ENCODE peak calls at places on chromosomes 3 and 15, in eight cellular contexts. V is colonic mucosa, R is heart right ventricle, T is psoas muscle, W is AG04450, F is SK-N-SH, I is foreskin keratinocyte, B is left ventricle myocardium inferior. Q is an unnamed sample. For H3K27me3, the result is how much of the 10 kb centered on the place peaks cover.

GRCh38 chr3:125045194-125045593 is 10.6 kb downstream of the HEG1 start:
- DNase-seq in F (no peak), V (no peak), W (no peak), B (no peak), R (no peak), T (no peak), I (no peak), Q (no peak)

GRCh38 chr3:38824349-38824748 is 8.3 kb upstream of the SCN10A start:
- DNase-seq in R (no peak), F (no peak), B (no peak), T (no peak), I (no peak), V (no peak), W (no peak), Q (no peak)

GRCh38 chr3:15346516-15346915 is 14.1 kb upstream of the SH3BP5 start:
- DNase-seq in F (no peak), V (no peak), R (no peak), T (no peak), W (no peak), I (no peak), B (no peak), Q (no peak)

GRCh38 chr3:78918361-78919020 is 849.3 kb downstream of the ROBO1 start:
- DNase-seq in T (no peak), V (no peak), F (no peak), B (no peak), W (no peak), I (no peak), R (no peak), Q (no peak)

GRCh38 chr15:82127581-82127980 is 81.8 kb upstream of the MEX3B start:
- DNase-seq in B (no peak), I (no peak), W (no peak), T (no peak), F (no peak), V (no peak), R (no peak), Q (no peak)

GRCh38 chr15:85580914-85581313 is 200.5 kb downstream of the AKAP13 start:
- DNase-seq in B (no peak), F (no peak), I (no peak), T (no peak), V (peak), R (peak), W (no peak), Q (no peak)

GRCh38 chr3:8420613-8421012 is 81.0 kb upstream of the LMCD1 start:
- DNase-seq in F (no peak), V (no peak), I (no peak), B (no peak), W (no peak), T (no peak), R (no peak), Q (no peak)

GRCh38 chr15:73389971-73390544 is 21.3 kb upstream of the HCN4 start:
- DNase-seq in V (peak), W (no peak), B (no peak), F (no peak), T (no peak), R (no peak), I (no peak), Q (no peak)

GRCh38 chr15:100940785-100941379 is 21.7 kb downstream of the LRRK1 start:
- DNase-seq in I (no peak), R (no peak), W (no peak), B (no peak), T (no peak), V (no peak), F (no peak), Q (no peak)

GRCh38 chr3:134708671-134709070 is 57.8 kb upstream of the KY start:
- DNase-seq in V (no peak), R (no peak), F (no peak), I (no peak), B (no peak), W (no peak), T (no peak), Q (peak)

GRCh38 chr3:47370887-47371697 is 9.7 kb upstream of the PTPN23 start:
- DNase-seq in W (no peak), I (no peak), T (no peak), V (peak), B (no peak), F (peak), R (peak), Q (no peak)

GRCh38 chr3:151813777-151814176 is at the start of gene AADAC:
- DNase-seq in R (no peak), F (no peak), B (no peak), T (no peak), W (no peak), I (no peak), V (no peak), Q (no peak)

GRCh38 chr15:39631357-39631756 is 50.5 kb downstream of the THBS1 start:
- DNase-seq in B (no peak), V (no peak), T (no peak), I (peak), F (no peak), W (no peak), R (no peak), Q (no peak)

GRCh38 chr3:128501431-128501830 is 8.4 kb upstream of the GATA2 start:
- DNase-seq in F (no peak), I (no peak), B (no peak), R (no peak), V (no peak), T (no peak), W (no peak), Q (no peak)

GRCh38 chr3:16381426-16381825 is 116.4 kb downstream of the OXNAD1 start:
- DNase-seq in T (no peak), W (no peak), R (no peak), B (no peak), F (no peak), I (no peak), V (no peak), Q (no peak)

GRCh38 chr3:16884748-16885587 is at the start of gene PLCL2:
- DNase-seq in R (peak), B (peak), I (peak), F (peak), V (peak), W (no peak), T (peak), Q (peak)

GRCh38 chr3:134423153-134423552 is 48.9 kb upstream of the AMOTL2 start:
- DNase-seq in W (no peak), V (no peak), I (no peak), T (no peak), R (no peak), F (peak), B (no peak), Q (no peak)

GRCh38 chr3:15345051-15345607 is 12.7 kb upstream of the SH3BP5 start:
- DNase-seq in W (no peak), R (no peak), V (no peak), I (no peak), B (no peak), T (no peak), F (no peak), Q (no peak)

GRCh38 chr15:25179673-25180511 is 225.1 kb downstream of the SNRPN start:
- DNase-seq in T (peak), W (no peak), V (no peak), B (peak), I (no peak), R (peak), F (no peak), Q (peak)

GRCh38 chr3:134597390-134597975 is 53.3 kb downstream of the KY start:
- DNase-seq in I (peak), F (no peak), W (no peak), V (no peak), T (no peak), R (no peak), B (no peak), Q (peak)

GRCh38 chr15:76418352-76419140 is 82.0 kb downstream of the ISL2 start:
- DNase-seq in B (no peak), T (no peak), I (peak), W (no peak), R (no peak), V (no peak), F (no peak), Q (no peak)

GRCh38 chr3:11784962-11785361 is 61.7 kb downstream of the TAMM41 start:
- DNase-seq in W (no peak), B (no peak), R (no peak), T (no peak), V (no peak), F (peak), I (no peak), Q (no peak)

GRCh38 chr15:55515991-55516776 is 8.2 kb upstream of the DNAAF4 start:
- DNase-seq in R (no peak), T (no peak), V (no peak), I (no peak), F (no peak), W (no peak), B (no peak), Q (no peak)

GRCh38 chr3:132723024-132723462 is 834 bp upstream of the NPHP3 start:
- DNase-seq in V (no peak), W (no peak), F (no peak), B (no peak), R (no peak), I (peak), T (no peak), Q (no peak)

GRCh38 chr15:98292442-98293240 is 332.1 kb downstream of the ARRDC4 start:
- DNase-seq in V (peak), T (peak), F (peak), B (peak), W (no peak), R (peak), I (peak), Q (peak)

GRCh38 chr15:82808634-82809041 is 790 bp upstream of the WHAMM start:
- DNase-seq in B (no peak), V (peak), I (no peak), W (no peak), F (no peak), R (no peak), T (no peak), Q (no peak)

GRCh38 chr3:155078959-155079794 is 942 bp upstream of the MME start:
- DNase-seq in I (peak), T (no peak), W (no peak), B (no peak), F (peak), R (no peak), V (no peak), Q (peak)

GRCh38 chr3:11154953-11155325 is 646 bp downstream of the HRH1 start:
- DNase-seq in B (no peak), V (no peak), F (peak), W (no peak), R (no peak), T (no peak), I (no peak), Q (no peak)

GRCh38 chr15:29226431-29227216 is 43.0 kb downstream of the NSMCE3 start:
- DNase-seq in T (no peak), W (no peak), I (no peak), F (peak), B (no peak), R (no peak), V (no peak), Q (no peak)

DNA sequence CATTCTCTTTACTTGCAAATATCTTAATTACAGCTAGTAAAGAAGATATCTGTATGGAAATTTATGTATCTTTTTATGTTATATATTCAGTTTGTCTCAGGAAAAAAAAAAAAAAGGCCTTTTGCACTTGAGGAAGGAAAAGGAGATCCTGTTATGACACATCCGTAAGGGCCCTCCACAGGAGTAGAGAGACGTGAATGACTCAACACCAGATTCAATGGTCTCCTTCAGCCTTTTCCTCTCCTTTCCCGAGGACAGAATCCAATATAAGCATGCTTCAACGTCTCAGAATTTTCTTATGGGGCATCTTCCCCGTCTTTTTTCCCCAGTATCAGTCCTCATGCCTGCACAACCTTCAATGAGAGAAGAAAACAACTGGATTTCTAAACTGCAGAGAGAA is 340.3 kb downstream of the NTRK3 start:
- DNase-seq in V (no peak), I (no peak), W (no peak), T (no peak), R (no peak), F (no peak), B (no peak), Q (no peak)
- H3K27me3 ChIP-seq in V (under half), I (under half), W (under half), T (under half), R (under half), F (under half), B (under half), Q (under half)

GRCh38 chr3:138936763-138937689 is 9.9 kb downstream of the FOXL2 start:
- DNase-seq in F (peak), R (no peak), B (no peak), I (no peak), V (no peak), W (no peak), T (peak), Q (no peak)

GRCh38 chr3:138933981-138934691 is 12.8 kb downstream of the FOXL2 start:
- DNase-seq in W (no peak), V (no peak), R (no peak), B (no peak), I (no peak), F (no peak), T (no peak), Q (no peak)

GRCh38 chr3:138935505-138935863 is 11.5 kb downstream of the FOXL2 start:
- DNase-seq in T (no peak), W (no peak), F (no peak), V (no peak), R (no peak), B (no peak), I (no peak), Q (no peak)

GRCh38 chr3:138937690-138938055 is 9.3 kb downstream of the FOXL2 start:
- DNase-seq in V (no peak), R (no peak), T (no peak), B (no peak), F (peak), I (no peak), W (no peak), Q (no peak)

DNA sequence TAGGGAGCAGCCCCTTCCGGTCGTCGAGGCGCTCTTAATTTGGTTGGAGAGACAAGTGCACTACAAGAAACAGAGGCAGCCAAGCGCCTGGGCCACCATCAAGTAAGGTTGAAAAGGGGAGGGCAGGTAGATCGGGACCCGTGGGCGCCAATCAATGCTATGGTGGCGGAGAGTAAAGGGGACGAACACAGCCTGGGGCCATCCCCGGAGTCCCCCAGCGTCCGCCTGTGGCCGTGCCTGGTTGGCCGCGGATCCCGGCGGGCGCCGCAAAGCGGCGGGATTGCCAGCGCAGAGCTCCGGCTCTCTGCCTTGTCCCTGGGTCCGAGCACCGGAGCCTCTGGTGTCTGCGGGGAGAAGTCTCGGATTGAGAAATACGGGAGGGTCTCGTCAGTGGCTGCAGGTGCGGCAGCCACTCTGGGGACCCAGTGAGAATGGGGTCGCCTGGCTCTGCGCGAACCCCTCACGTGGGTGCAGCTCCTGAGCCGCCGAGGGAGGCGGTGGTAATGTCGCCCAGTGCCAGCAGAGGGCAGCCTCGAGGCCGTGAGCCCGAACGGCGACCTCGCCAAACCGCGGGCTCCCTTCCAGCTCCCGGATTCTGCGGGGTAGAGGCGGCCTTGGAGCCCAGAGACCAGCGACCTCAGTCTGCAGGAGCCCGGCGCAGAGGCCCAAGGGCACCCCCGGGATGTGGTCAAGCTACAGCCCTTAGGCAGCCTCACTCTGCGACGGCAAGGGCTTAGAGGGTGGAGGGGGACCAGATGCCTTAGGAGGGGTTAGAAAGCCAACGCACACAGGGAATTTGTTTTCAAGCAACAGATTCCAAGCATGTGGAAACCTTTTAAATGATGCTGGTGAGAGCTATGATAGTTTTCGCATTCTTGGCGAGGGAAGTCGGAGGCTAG is 10.8 kb downstream of the FOXL2 start:
- DNase-seq in I (no peak), B (peak), W (no peak), F (peak), V (peak), R (peak), T (peak), Q (no peak)
- H3K27me3 ChIP-seq in I (half or more), B (half or more), W (half or more), F (half or more), V (half or more), R (half or more), T (under half), Q (under half)

DNA sequence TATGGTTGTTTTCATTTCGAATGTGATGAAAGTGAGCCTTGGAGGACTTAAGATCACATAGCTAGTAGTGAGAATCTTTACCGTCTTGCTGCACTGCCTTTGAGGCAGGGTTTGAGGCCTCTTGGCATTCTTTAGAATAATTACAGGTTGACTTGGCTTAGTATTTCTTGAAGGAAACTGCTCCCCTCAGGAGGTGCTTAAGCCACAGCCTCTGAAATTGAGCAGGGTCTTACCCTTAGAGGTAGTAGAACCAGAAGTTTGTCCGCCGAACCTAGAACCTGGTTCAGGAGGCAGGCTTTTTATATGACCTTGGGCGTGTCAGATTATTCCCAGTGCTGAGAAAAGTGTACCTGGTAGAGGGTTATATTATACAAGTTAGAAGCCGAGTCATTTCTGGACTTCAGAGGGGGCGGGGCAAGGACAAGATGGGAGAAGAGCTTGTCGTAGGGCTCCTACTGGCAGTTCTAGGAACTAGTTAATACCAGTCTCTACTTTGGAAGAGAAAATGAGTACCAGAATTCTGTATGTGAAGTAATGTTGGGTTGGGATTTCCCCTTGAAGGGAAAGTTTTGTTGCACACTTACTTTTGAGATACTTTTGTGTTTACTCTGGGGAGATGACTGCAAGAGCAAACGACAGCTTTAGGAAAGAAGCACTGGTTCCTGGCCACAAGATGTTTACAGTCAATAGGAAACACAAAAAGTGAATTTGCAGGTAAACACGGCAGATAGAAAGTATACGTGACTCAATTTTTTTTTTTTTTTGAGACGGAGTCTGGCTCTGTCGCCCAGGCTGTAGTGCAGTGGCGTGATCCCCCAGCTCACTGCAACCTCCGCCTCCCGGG is 1.3 kb downstream of the TFG start:
- DNase-seq in B (no peak), V (peak), W (no peak), I (peak), T (no peak), R (no peak), F (peak), Q (peak)
- H3K27me3 ChIP-seq in B (under half), V (under half), W (under half), I (under half), T (under half), R (under half), F (under half), Q (under half)

GRCh38 chr3:27720029-27720518 is 2.0 kb downstream of the EOMES start:
- DNase-seq in F (no peak), T (no peak), W (no peak), R (no peak), V (no peak), I (no peak), B (no peak), Q (no peak)
- H3K27me3 ChIP-seq in F (half or more), T (under half), W (half or more), R (half or more), V (half or more), I (half or more), B (half or more), Q (under half)

GRCh38 chr3:186510374-186511079 is 33.7 kb downstream of the CRYGS start:
- DNase-seq in W (no peak), V (no peak), R (no peak), I (peak), T (no peak), F (no peak), B (no peak), Q (no peak)

GRCh38 chr3:186514296-186515002 is 29.7 kb downstream of the CRYGS start:
- DNase-seq in I (peak), V (no peak), W (no peak), F (no peak), B (no peak), T (no peak), R (no peak), Q (no peak)

GRCh38 chr3:186511245-186511644 is 32.9 kb downstream of the CRYGS start:
- DNase-seq in W (no peak), T (no peak), V (no peak), B (no peak), I (peak), R (no peak), F (no peak), Q (no peak)

GRCh38 chr3:186511702-186512101 is 32.5 kb downstream of the CRYGS start:
- DNase-seq in F (no peak), W (no peak), I (no peak), R (no peak), V (no peak), T (no peak), B (no peak), Q (no peak)

DNA sequence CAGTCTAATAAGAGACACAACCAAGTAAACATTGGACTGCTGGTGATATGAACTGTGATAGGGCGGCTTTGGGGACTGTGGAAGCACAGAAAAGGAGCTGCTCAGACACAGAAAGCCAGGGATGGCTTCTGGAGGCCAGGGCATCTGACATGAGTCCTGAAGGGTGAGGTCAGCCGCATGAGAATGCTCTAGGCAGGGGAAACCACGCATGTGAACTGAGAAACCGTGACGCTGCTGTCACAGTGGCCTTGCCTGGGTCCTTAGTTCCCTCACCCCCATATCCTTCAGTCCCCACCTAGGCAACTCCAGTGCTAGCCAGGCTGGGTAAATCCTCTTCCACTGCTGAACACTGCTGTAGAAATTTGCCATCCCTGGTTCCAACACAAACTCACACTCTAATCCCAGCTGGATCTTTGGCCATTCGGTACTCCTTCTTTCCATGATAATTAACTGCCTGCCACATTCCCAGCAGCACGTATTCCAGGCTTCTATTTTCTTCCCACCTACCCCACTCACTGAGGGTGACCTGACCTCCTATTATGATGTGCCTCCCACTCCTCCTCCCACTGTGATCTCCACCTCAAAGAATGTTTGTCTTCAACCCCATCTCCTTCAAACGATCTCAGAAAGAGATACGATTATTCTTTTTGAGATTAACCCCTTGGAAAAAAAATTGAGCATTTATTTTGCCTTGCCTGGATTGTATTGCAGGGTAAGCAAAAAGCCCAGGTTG is 31.4 kb downstream of the CRYGS start:
- DNase-seq in V (no peak), F (no peak), W (no peak), B (no peak), R (no peak), T (no peak), I (no peak), Q (no peak)
- H3K27me3 ChIP-seq in V (under half), F (under half), W (under half), B (half or more), R (under half), T (under half), I (under half), Q (under half)

Q was measured in SJSA1.